ENCODE peak calls at places on chromosomes 6 and 20, in nine cellular contexts. One of them, this sample, is unnamed.

GRCh38 chr6:106309766-106310373 is 15.7 kb downstream of the ATG5 start:
- DNase-seq in left ventricle myocardium inferior: no peak
- DNase-seq in hepatocyte: no peak
- DNase-seq in cardiac septum: no peak
- DNase-seq in choroid plexus epithelial cell: peak
- DNase-seq in mesothelial cell of epicardium: no peak
- DNase-seq in substantia nigra: no peak
- DNase-seq in epithelial cell of esophagus: peak
- DNase-seq in NAMALWA: no peak
- DNase-seq in this sample: no peak

GRCh38 chr6:89082439-89082838 is 1.9 kb downstream of the PNRC1 start:
- DNase-seq in NAMALWA: peak
- DNase-seq in epithelial cell of esophagus: peak
- DNase-seq in mesothelial cell of epicardium: no peak
- DNase-seq in hepatocyte: peak
- DNase-seq in left ventricle myocardium inferior: no peak
- DNase-seq in choroid plexus epithelial cell: peak
- DNase-seq in substantia nigra: no peak
- DNase-seq in cardiac septum: no peak
- DNase-seq in this sample: no peak

GRCh38 chr6:24228681-24229255 is 102.8 kb downstream of the NRSN1 start:
- DNase-seq in hepatocyte: no peak
- DNase-seq in epithelial cell of esophagus: no peak
- DNase-seq in NAMALWA: no peak
- DNase-seq in choroid plexus epithelial cell: peak
- DNase-seq in left ventricle myocardium inferior: no peak
- DNase-seq in cardiac septum: no peak
- DNase-seq in mesothelial cell of epicardium: no peak
- DNase-seq in substantia nigra: no peak
- DNase-seq in this sample: no peak

GRCh38 chr6:35552285-35552917 is 39.7 kb upstream of the TULP1 start:
- DNase-seq in hepatocyte: peak
- DNase-seq in cardiac septum: no peak
- DNase-seq in choroid plexus epithelial cell: peak
- DNase-seq in epithelial cell of esophagus: peak
- DNase-seq in mesothelial cell of epicardium: no peak
- DNase-seq in NAMALWA: peak
- DNase-seq in left ventricle myocardium inferior: no peak
- DNase-seq in substantia nigra: no peak
- DNase-seq in this sample: no peak

GRCh38 chr6:44977406-44977740 is 350.8 kb upstream of the RUNX2 start:
- DNase-seq in left ventricle myocardium inferior: no peak
- DNase-seq in choroid plexus epithelial cell: peak
- DNase-seq in substantia nigra: no peak
- DNase-seq in cardiac septum: no peak
- DNase-seq in hepatocyte: no peak
- DNase-seq in epithelial cell of esophagus: no peak
- DNase-seq in mesothelial cell of epicardium: no peak
- DNase-seq in NAMALWA: no peak
- DNase-seq in this sample: no peak

GRCh38 chr6:24933868-24934401 is 1.8 kb downstream of the RIPOR2 start:
- DNase-seq in left ventricle myocardium inferior: no peak
- DNase-seq in hepatocyte: peak
- DNase-seq in substantia nigra: no peak
- DNase-seq in mesothelial cell of epicardium: no peak
- DNase-seq in choroid plexus epithelial cell: peak
- DNase-seq in cardiac septum: no peak
- DNase-seq in epithelial cell of esophagus: peak
- DNase-seq in NAMALWA: peak
- DNase-seq in this sample: no peak

GRCh38 chr6:148509789-148510581 is 167.3 kb downstream of the SASH1 start:
- DNase-seq in substantia nigra: no peak
- DNase-seq in choroid plexus epithelial cell: peak
- DNase-seq in left ventricle myocardium inferior: peak
- DNase-seq in hepatocyte: peak
- DNase-seq in cardiac septum: no peak
- DNase-seq in epithelial cell of esophagus: peak
- DNase-seq in NAMALWA: peak
- DNase-seq in mesothelial cell of epicardium: no peak
- DNase-seq in this sample: no peak

GRCh38 chr6:25829375-25829774 is 2.5 kb downstream of the SLC17A1 start:
- DNase-seq in mesothelial cell of epicardium: no peak
- DNase-seq in epithelial cell of esophagus: no peak
- DNase-seq in hepatocyte: no peak
- DNase-seq in NAMALWA: no peak
- DNase-seq in choroid plexus epithelial cell: no peak
- DNase-seq in substantia nigra: no peak
- DNase-seq in cardiac septum: no peak
- DNase-seq in left ventricle myocardium inferior: no peak
- DNase-seq in this sample: no peak

GRCh38 chr6:142822882-142823578 is 121.9 kb downstream of the HIVEP2 start:
- DNase-seq in epithelial cell of esophagus: no peak
- DNase-seq in cardiac septum: no peak
- DNase-seq in substantia nigra: no peak
- DNase-seq in left ventricle myocardium inferior: no peak
- DNase-seq in hepatocyte: no peak
- DNase-seq in mesothelial cell of epicardium: no peak
- DNase-seq in NAMALWA: peak
- DNase-seq in choroid plexus epithelial cell: no peak
- DNase-seq in this sample: no peak

GRCh38 chr6:119240257-119241123 is 109.1 kb downstream of the MAN1A1 start:
- DNase-seq in epithelial cell of esophagus: peak
- DNase-seq in hepatocyte: no peak
- DNase-seq in mesothelial cell of epicardium: no peak
- DNase-seq in substantia nigra: no peak
- DNase-seq in left ventricle myocardium inferior: no peak
- DNase-seq in NAMALWA: no peak
- DNase-seq in cardiac septum: no peak
- DNase-seq in choroid plexus epithelial cell: peak
- DNase-seq in this sample: no peak

GRCh38 chr6:148455225-148455624 is 112.6 kb downstream of the SASH1 start:
- DNase-seq in choroid plexus epithelial cell: peak
- DNase-seq in substantia nigra: no peak
- DNase-seq in cardiac septum: no peak
- DNase-seq in epithelial cell of esophagus: no peak
- DNase-seq in mesothelial cell of epicardium: no peak
- DNase-seq in NAMALWA: no peak
- DNase-seq in hepatocyte: no peak
- DNase-seq in left ventricle myocardium inferior: no peak
- DNase-seq in this sample: no peak

GRCh38 chr20:48799315-48800105 is 28.3 kb downstream of the PREX1 start:
- DNase-seq in NAMALWA: no peak
- DNase-seq in left ventricle myocardium inferior: no peak
- DNase-seq in hepatocyte: no peak
- DNase-seq in choroid plexus epithelial cell: no peak
- DNase-seq in epithelial cell of esophagus: no peak
- DNase-seq in mesothelial cell of epicardium: no peak
- DNase-seq in substantia nigra: no peak
- DNase-seq in cardiac septum: no peak
- DNase-seq in this sample: no peak

GRCh38 chr6:143064996-143065683 is 4.5 kb downstream of the AIG1 start:
- DNase-seq in substantia nigra: no peak
- DNase-seq in epithelial cell of esophagus: peak
- DNase-seq in mesothelial cell of epicardium: no peak
- DNase-seq in hepatocyte: peak
- DNase-seq in choroid plexus epithelial cell: no peak
- DNase-seq in NAMALWA: no peak
- DNase-seq in cardiac septum: no peak
- DNase-seq in left ventricle myocardium inferior: no peak
- DNase-seq in this sample: no peak

GRCh38 chr20:38435555-38435939 is 419 bp upstream of the SNHG17 start:
- DNase-seq in mesothelial cell of epicardium: no peak
- DNase-seq in epithelial cell of esophagus: peak
- DNase-seq in cardiac septum: no peak
- DNase-seq in substantia nigra: no peak
- DNase-seq in NAMALWA: no peak
- DNase-seq in left ventricle myocardium inferior: no peak
- DNase-seq in hepatocyte: no peak
- DNase-seq in choroid plexus epithelial cell: peak
- DNase-seq in this sample: no peak

GRCh38 chr20:58424218-58424617 is 35.2 kb downstream of the VAPB start:
- DNase-seq in hepatocyte: no peak
- DNase-seq in left ventricle myocardium inferior: no peak
- DNase-seq in NAMALWA: no peak
- DNase-seq in epithelial cell of esophagus: no peak
- DNase-seq in cardiac septum: no peak
- DNase-seq in mesothelial cell of epicardium: no peak
- DNase-seq in substantia nigra: no peak
- DNase-seq in choroid plexus epithelial cell: no peak
- DNase-seq in this sample: no peak

GRCh38 chr6:87333591-87334181 is 4.6 kb upstream of the GJB7 start:
- DNase-seq in choroid plexus epithelial cell: peak
- DNase-seq in substantia nigra: no peak
- DNase-seq in hepatocyte: no peak
- DNase-seq in cardiac septum: no peak
- DNase-seq in NAMALWA: no peak
- DNase-seq in epithelial cell of esophagus: peak
- DNase-seq in mesothelial cell of epicardium: no peak
- DNase-seq in left ventricle myocardium inferior: no peak
- DNase-seq in this sample: no peak

GRCh38 chr20:6663751-6664388 is 103.6 kb upstream of the BMP2 start:
- DNase-seq in hepatocyte: peak
- DNase-seq in mesothelial cell of epicardium: no peak
- DNase-seq in left ventricle myocardium inferior: no peak
- DNase-seq in substantia nigra: no peak
- DNase-seq in epithelial cell of esophagus: peak
- DNase-seq in NAMALWA: no peak
- DNase-seq in cardiac septum: no peak
- DNase-seq in choroid plexus epithelial cell: peak
- DNase-seq in this sample: no peak

GRCh38 chr20:41061155-41061554 is 32.5 kb downstream of the TOP1 start:
- DNase-seq in left ventricle myocardium inferior: no peak
- DNase-seq in hepatocyte: no peak
- DNase-seq in epithelial cell of esophagus: peak
- DNase-seq in NAMALWA: no peak
- DNase-seq in choroid plexus epithelial cell: no peak
- DNase-seq in cardiac septum: no peak
- DNase-seq in substantia nigra: no peak
- DNase-seq in mesothelial cell of epicardium: no peak
- DNase-seq in this sample: no peak

GRCh38 chr6:53530346-53530745 is 14.6 kb downstream of the GCLC start:
- DNase-seq in hepatocyte: peak
- DNase-seq in cardiac septum: no peak
- DNase-seq in left ventricle myocardium inferior: peak
- DNase-seq in mesothelial cell of epicardium: no peak
- DNase-seq in substantia nigra: no peak
- DNase-seq in epithelial cell of esophagus: peak
- DNase-seq in NAMALWA: no peak
- DNase-seq in choroid plexus epithelial cell: peak
- DNase-seq in this sample: no peak

GRCh38 chr6:154593122-154593521 is 82.6 kb upstream of the CNKSR3 start:
- DNase-seq in choroid plexus epithelial cell: no peak
- DNase-seq in left ventricle myocardium inferior: peak
- DNase-seq in hepatocyte: no peak
- DNase-seq in substantia nigra: no peak
- DNase-seq in cardiac septum: no peak
- DNase-seq in NAMALWA: no peak
- DNase-seq in epithelial cell of esophagus: no peak
- DNase-seq in mesothelial cell of epicardium: no peak
- DNase-seq in this sample: no peak

GRCh38 chr6:80439721-80440488 is 333.4 kb downstream of the BCKDHB start:
- DNase-seq in substantia nigra: no peak
- DNase-seq in choroid plexus epithelial cell: no peak
- DNase-seq in hepatocyte: no peak
- DNase-seq in epithelial cell of esophagus: peak
- DNase-seq in NAMALWA: no peak
- DNase-seq in cardiac septum: no peak
- DNase-seq in left ventricle myocardium inferior: no peak
- DNase-seq in mesothelial cell of epicardium: no peak
- DNase-seq in this sample: no peak

GRCh38 chr20:20956586-20956985 is 149.6 kb downstream of the LINC00237 start:
- DNase-seq in cardiac septum: no peak
- DNase-seq in substantia nigra: no peak
- DNase-seq in mesothelial cell of epicardium: no peak
- DNase-seq in choroid plexus epithelial cell: no peak
- DNase-seq in epithelial cell of esophagus: no peak
- DNase-seq in hepatocyte: no peak
- DNase-seq in left ventricle myocardium inferior: no peak
- DNase-seq in NAMALWA: no peak
- DNase-seq in this sample: no peak

GRCh38 chr20:50217207-50217949 is 26.7 kb downstream of the CEBPB start:
- DNase-seq in choroid plexus epithelial cell: no peak
- DNase-seq in mesothelial cell of epicardium: no peak
- DNase-seq in hepatocyte: no peak
- DNase-seq in left ventricle myocardium inferior: no peak
- DNase-seq in epithelial cell of esophagus: no peak
- DNase-seq in substantia nigra: no peak
- DNase-seq in cardiac septum: no peak
- DNase-seq in NAMALWA: no peak
- DNase-seq in this sample: no peak

GRCh38 chr20:3935956-3936340 is 46.8 kb downstream of the PANK2 start:
- DNase-seq in substantia nigra: no peak
- DNase-seq in NAMALWA: peak
- DNase-seq in cardiac septum: no peak
- DNase-seq in epithelial cell of esophagus: no peak
- DNase-seq in hepatocyte: no peak
- DNase-seq in left ventricle myocardium inferior: no peak
- DNase-seq in choroid plexus epithelial cell: no peak
- DNase-seq in mesothelial cell of epicardium: no peak
- DNase-seq in this sample: no peak

GRCh38 chr20:21713901-21714296 is 8.4 kb downstream of the PAX1 start:
- DNase-seq in left ventricle myocardium inferior: no peak
- DNase-seq in NAMALWA: no peak
- DNase-seq in mesothelial cell of epicardium: no peak
- DNase-seq in cardiac septum: no peak
- DNase-seq in hepatocyte: no peak
- DNase-seq in choroid plexus epithelial cell: no peak
- DNase-seq in epithelial cell of esophagus: no peak
- DNase-seq in substantia nigra: no peak
- DNase-seq in this sample: no peak

GRCh38 chr6:127494240-127494767 is 24.8 kb downstream of the MTCL3 start:
- DNase-seq in mesothelial cell of epicardium: no peak
- DNase-seq in NAMALWA: no peak
- DNase-seq in left ventricle myocardium inferior: no peak
- DNase-seq in hepatocyte: no peak
- DNase-seq in substantia nigra: no peak
- DNase-seq in epithelial cell of esophagus: no peak
- DNase-seq in cardiac septum: no peak
- DNase-seq in choroid plexus epithelial cell: no peak
- DNase-seq in this sample: no peak

GRCh38 chr6:89375427-89375868 is 22.9 kb upstream of the UBE2J1 start:
- DNase-seq in NAMALWA: peak
- DNase-seq in epithelial cell of esophagus: peak
- DNase-seq in choroid plexus epithelial cell: peak
- DNase-seq in substantia nigra: no peak
- DNase-seq in left ventricle myocardium inferior: peak
- DNase-seq in cardiac septum: peak
- DNase-seq in mesothelial cell of epicardium: no peak
- DNase-seq in hepatocyte: peak
- DNase-seq in this sample: peak

GRCh38 chr6:167311286-167311685 is 13.6 kb upstream of the TTLL2 start:
- DNase-seq in hepatocyte: peak
- DNase-seq in choroid plexus epithelial cell: no peak
- DNase-seq in mesothelial cell of epicardium: no peak
- DNase-seq in left ventricle myocardium inferior: no peak
- DNase-seq in cardiac septum: no peak
- DNase-seq in substantia nigra: no peak
- DNase-seq in NAMALWA: no peak
- DNase-seq in epithelial cell of esophagus: no peak
- DNase-seq in this sample: no peak

GRCh38 chr20:35912877-35913276 is 41.4 kb downstream of the SCAND1 start:
- DNase-seq in hepatocyte: no peak
- DNase-seq in cardiac septum: no peak
- DNase-seq in NAMALWA: no peak
- DNase-seq in mesothelial cell of epicardium: no peak
- DNase-seq in left ventricle myocardium inferior: no peak
- DNase-seq in substantia nigra: no peak
- DNase-seq in epithelial cell of esophagus: no peak
- DNase-seq in choroid plexus epithelial cell: no peak
- DNase-seq in this sample: no peak

GRCh38 chr20:36408219-36408618 is 102.1 kb downstream of the DLGAP4 start:
- DNase-seq in NAMALWA: no peak
- DNase-seq in cardiac septum: no peak
- DNase-seq in left ventricle myocardium inferior: no peak
- DNase-seq in substantia nigra: no peak
- DNase-seq in hepatocyte: peak
- DNase-seq in choroid plexus epithelial cell: peak
- DNase-seq in epithelial cell of esophagus: peak
- DNase-seq in mesothelial cell of epicardium: no peak
- DNase-seq in this sample: no peak

GRCh38 chr6:26420607-26421235 is 18.6 kb downstream of the BTN3A1 start:
- DNase-seq in NAMALWA: peak
- DNase-seq in substantia nigra: no peak
- DNase-seq in hepatocyte: peak
- DNase-seq in mesothelial cell of epicardium: no peak
- DNase-seq in choroid plexus epithelial cell: peak
- DNase-seq in cardiac septum: no peak
- DNase-seq in left ventricle myocardium inferior: no peak
- DNase-seq in epithelial cell of esophagus: peak
- DNase-seq in this sample: no peak